ENCODE peak calls at places on chromosomes 11 and 22, in eight cellular contexts. O is stomach, F is NB4, U is uterus, L is prostate gland, J is spleen, C is heart left ventricle, I is A549. P is an unnamed sample.

GRCh38 chr22:42275970-42276369 is 5.5 kb upstream of the TCF20 start:
- DNase-seq in O (no peak), C (no peak), U (no peak), I (no peak), L (no peak), F (no peak), J (no peak), P (peak; percentile 57)

GRCh38 chr11:127345819-127346459 is 345.4 kb upstream of the KIRREL3 start:
- DNase-seq in C (no peak), O (no peak), J (no peak), L (peak; percentile 6), U (no peak), F (peak; percentile 44), I (peak; percentile 25), P (no peak)

GRCh38 chr22:39290248-39290720 is 29.1 kb downstream of the RPL3 start:
- DNase-seq in F (no peak), J (peak; percentile 61), O (no peak), U (no peak), C (no peak), I (no peak), L (no peak), P (no peak)

GRCh38 chr22:43177479-43177878 is 9.5 kb downstream of the TTLL12 start:
- DNase-seq in J (peak; percentile 61), U (no peak), I (no peak), L (no peak), F (no peak), O (no peak), C (no peak), P (no peak)

GRCh38 chr11:132186193-132186592 is 815.8 kb downstream of the NTM start:
- DNase-seq in U (no peak), O (no peak), L (no peak), J (no peak), F (no peak), I (no peak), C (no peak), P (no peak)

GRCh38 chr22:44085743-44086741 is 61.9 kb downstream of the PARVB start:
- DNase-seq in O (peak; percentile 85), F (peak; percentile 60), L (peak; percentile 74), U (peak; percentile 86), I (peak; percentile 57), C (peak; percentile 92), J (no peak), P (no peak)

GRCh38 chr22:40281717-40282116 is 64.6 kb upstream of the ADSL start:
- DNase-seq in L (peak; percentile 63), J (no peak), C (no peak), F (no peak), O (no peak), U (no peak), I (no peak), P (no peak)

GRCh38 chr22:17056058-17056457 is 28.7 kb upstream of the IL17RA start:
- DNase-seq in O (no peak), L (no peak), F (no peak), J (no peak), C (no peak), U (no peak), I (no peak), P (no peak)

GRCh38 chr11:61963282-61964057 is 4.0 kb downstream of the FTH1 start:
- DNase-seq in C (no peak), L (no peak), U (no peak), J (peak; percentile 65), O (no peak), I (no peak), F (peak; percentile 85), P (no peak)

GRCh38 chr22:19886605-19887250 is 32.1 kb upstream of the GNB1L start:
- DNase-seq in C (peak; percentile 35), L (no peak), O (no peak), I (no peak), U (peak; percentile 12), J (peak; percentile 91), F (peak; percentile 93), P (no peak)

GRCh38 chr22:27125539-27125938 is 468.2 kb downstream of the MIAT start:
- DNase-seq in U (no peak), F (no peak), I (no peak), J (no peak), L (no peak), O (no peak), C (no peak), P (no peak)

GRCh38 chr11:88596786-88597185 is 259.2 kb upstream of the CTSC start:
- DNase-seq in L (no peak), C (no peak), F (no peak), U (no peak), I (no peak), J (no peak), O (no peak), P (no peak)

GRCh38 chr11:65903068-65903481 is 2.9 kb upstream of the FOSL1 start:
- DNase-seq in O (no peak), I (peak; percentile 85), J (no peak), U (no peak), F (peak; percentile 78), C (no peak), L (no peak), P (no peak)

GRCh38 chr11:8756201-8756600 is 73.6 kb downstream of the RPL27A start:
- DNase-seq in C (no peak), O (no peak), L (no peak), U (no peak), I (no peak), F (no peak), J (no peak), P (no peak)

GRCh38 chr11:111663820-111664219 is 61.6 kb downstream of the SIK2 start:
- DNase-seq in C (peak; percentile 61), J (no peak), F (peak; percentile 8), O (peak; percentile 73), U (peak; percentile 28), L (no peak), I (no peak), P (no peak)

GRCh38 chr11:27886765-27887328 is 186.6 kb upstream of the BDNF start:
- DNase-seq in L (no peak), F (no peak), C (no peak), I (no peak), J (no peak), O (no peak), U (no peak), P (no peak)

GRCh38 chr11:1382831-1383607 is 6.7 kb upstream of the BRSK2 start:
- DNase-seq in U (peak; percentile 63), I (peak; percentile 90), L (peak; percentile 69), J (peak; percentile 96), O (peak; percentile 83), C (peak; percentile 87), F (peak; percentile 60), P (peak; percentile 45)
- H3K4me3 ChIP-seq in U (peak overlapping the region; percentile 45), I (peak overlapping the region; percentile 60), L (peak overlapping the region; percentile 29), J (peak overlapping the region; percentile 45), O (peak overlapping the region; percentile 52), C (peak overlapping the region; percentile 69), F (no peak overlapping the region), P (no peak overlapping the region)

DNA sequence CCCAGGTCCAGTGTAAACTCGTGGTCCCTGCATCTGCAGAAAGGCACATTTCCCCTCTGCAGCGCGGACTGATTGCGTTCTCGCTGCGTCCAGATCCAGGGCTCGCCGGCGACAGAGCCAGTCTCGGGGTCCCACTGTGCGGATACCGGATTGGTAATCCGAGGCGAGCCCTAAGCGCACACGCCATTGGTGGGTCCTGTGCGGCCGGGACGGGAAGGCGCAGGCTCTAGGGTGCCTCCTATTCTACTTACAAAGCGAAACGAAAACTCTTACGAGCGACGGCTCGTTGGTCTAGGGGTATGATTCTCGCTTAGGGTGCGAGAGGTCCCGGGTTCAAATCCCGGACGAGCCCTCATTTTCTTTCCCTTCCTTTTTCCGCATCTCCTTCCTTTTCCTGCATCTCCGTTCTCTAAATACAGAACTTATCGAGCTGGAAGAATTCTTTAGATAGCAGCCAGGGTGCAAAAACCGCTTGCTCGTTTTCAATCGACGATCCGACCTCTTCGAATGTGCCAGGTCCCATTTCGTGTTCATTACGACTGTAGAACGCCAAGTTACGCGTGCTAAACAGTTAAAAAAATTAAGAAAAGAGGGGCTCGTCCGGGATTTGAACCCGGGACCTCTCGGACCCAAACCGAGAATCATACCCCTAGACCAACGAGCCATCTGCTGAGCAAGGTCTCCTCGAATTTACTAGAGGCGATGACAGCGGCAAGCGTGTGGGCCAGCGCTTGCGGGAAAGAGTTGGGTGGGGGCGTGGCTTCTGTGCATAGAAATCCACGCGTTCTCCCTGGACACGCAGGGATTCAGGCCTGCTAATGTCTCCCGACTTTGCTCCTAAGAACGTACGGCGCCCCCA is 29.2 kb upstream of the WNT11 start:
- DNase-seq in U (peak; percentile 93), O (peak; percentile 89), L (peak; percentile 88), C (peak; percentile 91), J (peak; percentile 95), F (peak; percentile 95), I (peak; percentile 98), P (peak; percentile 92)
- TF ChIP-seq POLR2A in U (peak; percentile 55), O (no peak), L (peak; percentile 21), C (no peak), J (peak; percentile 15), F (peak; percentile 93), I (peak; percentile 58), P (no peak)

GRCh38 chr11:45922425-45923082 is at the start of gene LARGE2:
- DNase-seq in I (peak; percentile 48), F (no peak), C (no peak), J (peak; percentile 86), O (peak; percentile 78), L (peak; percentile 56), U (no peak), P (no peak)
- H3K4me3 ChIP-seq in I (peak within 1 kb of the TSS; percentile 55), F (no peak within 1 kb of the TSS), C (peak within 1 kb of the TSS; percentile 34), J (peak within 1 kb of the TSS; percentile 43), O (peak within 1 kb of the TSS; percentile 62), L (peak within 1 kb of the TSS; percentile 31), U (peak within 1 kb of the TSS; percentile 26), P (peak within 1 kb of the TSS; percentile 35)

DNA sequence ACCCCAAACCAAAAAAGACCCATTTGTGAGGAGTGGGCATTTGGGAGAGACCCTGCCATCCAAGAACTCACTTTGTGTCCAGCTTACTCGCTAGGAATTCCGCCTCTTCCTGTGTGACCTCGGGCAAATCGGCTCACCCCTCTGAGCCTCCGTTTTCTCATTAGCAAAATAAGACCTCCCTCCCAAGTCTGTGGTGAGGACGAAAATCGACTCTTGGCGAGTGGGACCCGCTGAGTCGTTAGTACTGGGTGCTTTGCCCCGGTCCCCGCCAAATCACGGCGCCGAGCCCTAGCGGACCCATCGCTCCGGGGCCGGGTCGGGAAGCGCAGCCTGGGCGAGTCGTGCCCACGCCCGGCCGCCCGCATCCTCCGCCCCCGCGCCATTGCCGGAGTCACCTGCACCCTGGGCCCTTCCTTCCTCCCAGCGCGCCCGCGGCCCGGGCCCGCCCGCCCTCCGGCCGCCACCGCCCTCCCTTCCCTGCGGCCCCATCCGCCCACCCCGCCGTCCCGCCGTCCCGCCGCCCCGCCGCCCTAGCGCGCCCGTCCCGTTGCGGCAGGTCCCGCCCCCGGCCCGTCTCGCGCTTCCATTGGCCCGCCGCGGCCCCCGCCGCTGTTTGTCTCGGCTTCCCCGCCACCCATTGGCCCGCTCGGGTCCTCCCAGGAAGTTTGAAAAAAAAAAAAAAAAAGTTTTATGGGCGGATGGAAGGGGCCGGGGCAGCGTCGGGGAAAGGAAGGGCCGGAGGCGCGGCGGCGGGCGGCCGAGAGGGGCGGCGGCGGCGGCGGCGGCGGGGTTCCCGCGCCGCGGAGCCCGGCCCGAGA is 48.9 kb downstream of the TRIOBP start:
- DNase-seq in J (peak; percentile 95), F (peak; percentile 93), U (peak; percentile 92), I (peak; percentile 60), O (peak; percentile 95), L (peak; percentile 91), C (peak; percentile 94), P (peak; percentile 98)
- TF ChIP-seq POLR2A in J (no peak), F (no peak), U (peak; percentile 58), I (peak; percentile 56), O (no peak), L (no peak), C (peak; percentile 45), P (no peak)

DNA sequence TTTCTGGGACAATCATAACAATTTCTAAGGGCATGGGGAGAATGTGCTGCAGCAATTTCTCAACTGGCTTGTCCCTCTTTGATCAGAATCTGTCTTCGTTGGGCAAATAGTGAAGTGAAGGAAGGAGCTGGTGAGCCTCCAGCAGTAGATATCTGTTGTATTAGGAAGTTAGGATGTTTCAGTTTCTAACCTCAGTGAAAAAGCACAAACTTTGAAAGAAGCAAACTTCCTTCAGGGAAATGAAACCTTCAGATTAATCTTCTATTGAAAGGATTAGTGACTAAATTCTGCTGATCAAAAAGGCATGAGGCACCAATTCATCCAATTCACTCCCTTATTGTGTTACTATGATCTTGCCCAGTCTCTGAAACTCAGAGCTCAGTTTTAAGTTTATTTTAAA is 24.3 kb downstream of the LMO2 start:
- DNase-seq in O (no peak), F (no peak), I (no peak), J (no peak), L (no peak), C (no peak), U (no peak), P (no peak)
- H3K4me3 ChIP-seq in O (peak overlapping the region; percentile 68), F (no peak overlapping the region), I (no peak overlapping the region), J (peak overlapping the region; percentile 64), L (no peak overlapping the region), C (peak overlapping the region; percentile 68), U (no peak overlapping the region), P (no peak overlapping the region)